ENCODE peak calls at places on chromosomes 7 and 10, in six cellular contexts. V is Caco-2, M is fibroblast of the aortic adventitia, Q is esophagus squamous epithelium, S is tibial nerve, R is esophagus muscularis mucosa. K is an unnamed sample.

GRCh38 chr10:109899578-109900355 is 23.5 kb downstream of the XPNPEP1 start:
- DNase-seq in V (no peak), M (peak; percentile 92), Q (no peak), S (peak; percentile 39), R (peak; percentile 91), K (peak; percentile 81)

GRCh38 chr7:37481722-37482288 is 33.1 kb upstream of the ELMO1 start:
- DNase-seq in V (no peak), M (no peak), Q (no peak), S (no peak), R (no peak), K (no peak)

GRCh38 chr7:16649196-16649595 is 3.2 kb downstream of the BZW2 start:
- DNase-seq in V (no peak), M (peak; percentile 39), Q (no peak), S (no peak), R (no peak), K (no peak)

GRCh38 chr7:108014747-108015682 is 12.1 kb upstream of the LAMB1 start:
- DNase-seq in V (peak; percentile 61), M (peak; percentile 92), Q (no peak), S (no peak), R (peak; percentile 34), K (peak; percentile 70)

GRCh38 chr10:82340166-82340565 is 465.2 kb downstream of the NRG3 start:
- DNase-seq in V (no peak), M (no peak), Q (no peak), S (no peak), R (no peak), K (no peak)

GRCh38 chr10:72277340-72277995 is 3.7 kb downstream of the DDIT4 start:
- DNase-seq in V (no peak), M (no peak), Q (no peak), S (no peak), R (no peak), K (no peak)

GRCh38 chr10:92822964-92823363 is 25.4 kb upstream of the EXOC6 start:
- DNase-seq in V (no peak), M (peak; percentile 35), Q (no peak), S (no peak), R (no peak), K (no peak)

GRCh38 chr10:61987951-61988379 is 86.5 kb downstream of the ARID5B start:
- DNase-seq in V (no peak), M (peak; percentile 48), Q (no peak), S (no peak), R (no peak), K (no peak)

GRCh38 chr10:81251457-81252115 is 623.4 kb upstream of the NRG3 start:
- DNase-seq in V (no peak), M (no peak), Q (no peak), S (no peak), R (no peak), K (no peak)

GRCh38 chr10:121696854-121697253 is 98.6 kb upstream of the FGFR2 start:
- DNase-seq in V (peak; percentile 58), M (no peak), Q (no peak), S (no peak), R (no peak), K (peak; percentile 34)

GRCh38 chr7:157704365-157704764 is 367.6 kb downstream of the DNAJB6 start:
- DNase-seq in V (no peak), M (no peak), Q (no peak), S (no peak), R (no peak), K (no peak)

GRCh38 chr10:84935772-84936171 is 607.4 kb downstream of the CCSER2 start:
- DNase-seq in V (no peak), M (no peak), Q (no peak), S (no peak), R (no peak), K (no peak)

GRCh38 chr7:47580175-47580701 is 1.7 kb downstream of the TNS3 start:
- DNase-seq in V (peak; percentile 83), M (peak; percentile 38), Q (no peak), S (no peak), R (no peak), K (no peak)

GRCh38 chr10:104809288-104810090 is 168.4 kb downstream of the SORCS3 start:
- DNase-seq in V (no peak), M (no peak), Q (no peak), S (no peak), R (no peak), K (no peak)

GRCh38 chr7:21429021-21429420 is 1.1 kb downstream of the SP4 start:
- DNase-seq in V (no peak), M (peak; percentile 1), Q (no peak), S (no peak), R (no peak), K (no peak)

GRCh38 chr7:21427861-21428641 is at the start of gene SP4:
- DNase-seq in V (peak; percentile 95), M (peak; percentile 91), Q (peak; percentile 69), S (peak; percentile 92), R (peak; percentile 97), K (peak; percentile 98)

GRCh38 chr7:21428642-21428941 is 709 bp downstream of the SP4 start:
- DNase-seq in V (no peak), M (no peak), Q (no peak), S (no peak), R (no peak), K (no peak)

GRCh38 chr7:21429786-21430574 is 2.1 kb downstream of the SP4 start:
- DNase-seq in V (no peak), M (no peak), Q (no peak), S (no peak), R (no peak), K (no peak)

GRCh38 chr7:21430575-21430954 is 2.7 kb downstream of the SP4 start:
- DNase-seq in V (no peak), M (no peak), Q (no peak), S (no peak), R (no peak), K (no peak)
- H3K4me3 ChIP-seq in V (no peak overlapping the region), M (no peak overlapping the region), Q (no peak overlapping the region), S (no peak overlapping the region), R (no peak overlapping the region), K (peak overlapping the region; percentile 14)

DNA sequence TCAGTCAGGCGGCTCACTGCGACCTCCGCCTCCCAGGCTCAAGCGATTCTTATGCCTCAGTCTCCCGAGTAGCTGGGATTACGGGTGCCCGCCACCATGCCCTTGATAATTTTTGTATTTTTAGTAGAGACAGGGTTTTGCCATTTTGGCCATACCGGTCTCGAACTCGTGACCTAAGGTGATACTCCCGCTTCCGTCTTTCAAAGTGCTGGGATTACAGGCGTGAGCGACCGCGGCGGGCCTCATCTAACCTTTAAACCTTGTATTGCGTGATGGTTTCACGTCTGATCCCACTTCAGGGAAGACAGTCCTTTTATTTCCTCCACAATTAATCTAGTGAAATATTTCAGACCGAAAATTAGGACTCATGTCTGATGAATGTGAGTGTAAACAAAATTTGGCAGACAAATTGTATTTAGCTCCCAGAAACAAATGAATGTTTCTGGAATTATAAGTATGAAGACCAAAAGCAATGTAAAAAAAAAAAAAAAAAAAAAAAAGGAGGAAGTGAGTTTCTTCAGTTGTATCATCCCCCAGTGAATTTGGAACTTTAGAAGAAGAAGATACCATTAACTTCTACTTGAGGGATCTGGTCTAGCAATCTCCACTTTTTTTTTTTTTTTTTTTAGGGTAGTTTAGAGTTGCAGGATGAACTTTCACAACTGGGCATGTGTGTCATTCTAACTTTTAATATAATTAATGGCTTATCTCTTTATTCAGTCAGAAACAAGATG is 1.6 kb downstream of the NUP42 start:
- DNase-seq in V (no peak), M (no peak), Q (no peak), S (no peak), R (no peak), K (no peak)
- H3K4me3 ChIP-seq in V (peak overlapping the region; percentile 86), M (peak overlapping the region; percentile 92), Q (no peak overlapping the region), S (no peak overlapping the region), R (peak overlapping the region; percentile 83), K (peak overlapping the region; percentile 79)

DNA sequence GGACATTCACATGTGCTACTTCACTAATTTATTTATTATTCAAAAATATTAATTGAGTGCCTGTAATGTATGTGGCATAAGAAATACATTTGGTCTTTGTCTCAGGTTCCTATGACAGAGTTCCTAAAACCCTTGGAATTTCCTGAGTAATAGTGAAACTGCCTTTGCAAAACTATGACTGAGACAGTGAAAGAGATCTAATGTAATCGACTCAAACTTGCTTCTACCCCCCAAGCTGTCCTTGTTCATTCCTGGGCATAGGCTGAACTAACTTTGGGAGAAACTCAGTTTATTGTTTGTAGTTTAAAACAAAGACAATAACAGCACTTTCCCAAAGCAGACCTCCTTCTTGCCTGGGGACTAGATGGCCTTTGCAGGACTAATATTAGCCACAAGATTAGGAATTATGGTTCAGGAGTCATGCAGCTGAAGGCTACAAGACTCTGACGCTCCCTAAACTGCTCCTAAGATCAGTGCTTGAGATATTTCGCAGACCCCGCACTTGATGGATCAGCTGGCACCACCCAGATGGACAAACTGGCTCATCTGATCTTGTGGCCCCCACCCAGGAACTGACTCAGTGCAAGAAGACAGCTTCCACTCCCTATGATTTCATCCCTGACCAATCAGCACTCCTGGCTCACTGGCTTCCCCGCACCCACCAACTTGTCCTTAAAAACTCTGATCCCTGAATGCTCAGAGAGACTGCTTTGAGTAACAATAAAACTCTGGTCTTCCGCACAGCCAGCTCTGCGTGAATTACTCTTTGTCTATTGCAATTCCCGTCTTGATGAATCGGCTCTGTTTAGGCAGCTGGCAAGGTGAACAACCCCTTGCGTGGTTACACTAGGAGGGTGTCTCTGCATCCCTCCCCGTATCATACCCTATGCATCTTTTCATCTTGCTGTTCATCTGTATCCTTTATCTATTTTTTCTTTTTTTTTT is 27.0 kb upstream of the NRBF2 start:
- DNase-seq in V (no peak), M (peak; percentile 65), Q (no peak), S (no peak), R (no peak), K (peak; percentile 74)
- H3K4me3 ChIP-seq in V (no peak overlapping the region), M (no peak overlapping the region), Q (no peak overlapping the region), S (no peak overlapping the region), R (no peak overlapping the region), K (no peak overlapping the region)

DNA sequence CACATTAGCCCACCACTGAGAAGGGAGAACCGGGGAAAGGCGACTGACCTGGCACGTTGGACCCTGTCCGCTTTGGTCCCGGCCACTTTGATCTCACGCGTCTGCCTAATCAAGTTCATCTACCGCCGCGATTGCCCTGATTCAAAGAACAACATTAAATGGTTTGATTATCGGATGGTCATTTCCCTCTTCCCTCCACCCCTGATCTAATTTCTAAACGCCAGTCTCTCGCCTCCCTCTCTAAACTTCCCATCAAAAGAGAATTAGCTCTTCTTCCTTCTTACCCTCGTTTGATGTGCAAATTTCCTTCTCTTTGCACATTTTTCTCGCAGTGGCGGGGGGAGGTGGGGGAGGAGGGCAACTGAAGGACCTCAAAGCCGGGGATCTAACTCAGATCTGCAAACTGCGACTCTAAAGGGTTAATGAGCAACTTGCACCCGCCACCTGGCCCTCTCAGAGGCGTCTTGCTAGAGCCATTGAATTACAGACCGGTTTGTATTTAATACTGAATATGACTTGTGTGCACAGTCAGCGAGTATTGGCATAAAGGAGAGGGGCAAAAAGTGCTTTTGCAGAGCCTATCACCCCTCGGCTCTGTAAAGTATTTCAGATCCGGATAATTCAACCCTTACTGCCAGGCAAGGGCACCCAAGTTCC is 603 bp upstream of the DKK1 start:
- DNase-seq in V (peak; percentile 82), M (peak; percentile 8), Q (no peak), S (no peak), R (no peak), K (no peak)
- H3K4me3 ChIP-seq in V (peak overlapping the region; percentile 63), M (peak overlapping the region; percentile 98), Q (peak overlapping the region; percentile 47), S (peak overlapping the region; percentile 10), R (peak overlapping the region; percentile 51), K (peak overlapping the region; percentile 55)

GRCh38 chr7:27113991-27114866 is 11.7 kb upstream of the HOXA2 start:
- DNase-seq in V (peak; percentile 70), M (peak; percentile 66), Q (no peak), S (no peak), R (no peak), K (no peak)
- H3K4me3 ChIP-seq in V (peak overlapping the region; percentile 53), M (peak overlapping the region; percentile 78), Q (peak overlapping the region; percentile 74), S (peak overlapping the region; percentile 19), R (peak overlapping the region; percentile 79), K (peak overlapping the region; percentile 20)

GRCh38 chr10:28403090-28403489 is 100.2 kb upstream of the MPP7 start:
- DNase-seq in V (no peak), M (no peak), Q (no peak), S (no peak), R (no peak), K (peak; percentile 8)
- H3K4me3 ChIP-seq in V (no peak overlapping the region), M (no peak overlapping the region), Q (no peak overlapping the region), S (no peak overlapping the region), R (no peak overlapping the region), K (no peak overlapping the region)